ENCODE peak calls at places on chromosome 16, in four cellular contexts. G is fibroblast of villous mesenchyme, H is esophagus muscularis mucosa, B is tibial nerve. I is an unnamed sample.

GRCh38 chr16:53672461-53672860 is 31.2 kb downstream of the RPGRIP1L start:
- DNase-seq in H (no peak), G (peak), B (no peak), I (no peak)

GRCh38 chr16:10033561-10033960 is 148.7 kb downstream of the GRIN2A start:
- DNase-seq in H (no peak), G (no peak), B (no peak), I (no peak)

GRCh38 chr16:17177242-17177967 is 293.4 kb downstream of the XYLT1 start:
- DNase-seq in G (peak), H (no peak), B (no peak), I (no peak)

GRCh38 chr16:88461291-88462269 is 8.5 kb downstream of the ZFPM1 start:
- DNase-seq in B (no peak), G (peak), H (no peak), I (no peak)

GRCh38 chr16:67430504-67431076 is 331 bp upstream of the HSD11B2 start:
- DNase-seq in H (no peak), G (no peak), B (no peak), I (no peak)

GRCh38 chr16:30142672-30143346 is 19.8 kb upstream of the MAPK3 start:
- DNase-seq in G (no peak), B (no peak), H (no peak), I (no peak)

GRCh38 chr16:46715769-46716305 is 26.4 kb downstream of the ORC6 start:
- DNase-seq in H (no peak), B (no peak), G (no peak), I (no peak)

GRCh38 chr16:17204248-17205043 is 266.3 kb downstream of the XYLT1 start:
- DNase-seq in B (no peak), H (no peak), G (no peak), I (no peak)

GRCh38 chr16:1465567-1465915 is 9.3 kb downstream of the CLCN7 start:
- DNase-seq in G (no peak), H (no peak), B (no peak), I (no peak)

GRCh38 chr16:66408181-66409048 is 18.7 kb upstream of the BEAN1 start:
- DNase-seq in B (no peak), H (no peak), G (peak), I (no peak)

GRCh38 chr16:69520800-69521602 is 44.8 kb upstream of the NFAT5 start:
- DNase-seq in H (no peak), B (no peak), G (peak), I (no peak)

GRCh38 chr16:86307518-86307903 is 202.8 kb upstream of the FOXF1 start:
- DNase-seq in B (no peak), H (no peak), G (peak), I (no peak)

GRCh38 chr16:80012586-80012985 is 412.0 kb upstream of the MAF start:
- DNase-seq in G (no peak), H (no peak), B (no peak), I (no peak)

GRCh38 chr16:380837-381787 is 666 bp downstream of the PGAP6 start:
- DNase-seq in G (no peak), H (no peak), B (no peak), I (peak)

GRCh38 chr16:5502467-5502869 is 404.9 kb upstream of the EEF2KMT start:
- DNase-seq in B (no peak), G (no peak), H (no peak), I (no peak)

GRCh38 chr16:62225675-62226074 is 189.4 kb upstream of the CDH8 start:
- DNase-seq in G (no peak), H (no peak), B (peak), I (no peak)

GRCh38 chr16:80437707-80438106 is 103.1 kb upstream of the DYNLRB2 start:
- DNase-seq in B (no peak), G (no peak), H (no peak), I (no peak)

GRCh38 chr16:56450275-56450889 is 750 bp downstream of the NUDT21 start:
- DNase-seq in H (no peak), B (no peak), G (no peak), I (no peak)

GRCh38 chr16:18932243-18932997 is 6.2 kb upstream of the SMG1 start:
- DNase-seq in H (no peak), G (no peak), B (no peak), I (no peak)

GRCh38 chr16:87344931-87345631 is 27.9 kb upstream of the C16orf95 start:
- DNase-seq in G (peak), H (no peak), B (no peak), I (no peak)

GRCh38 chr16:26273607-26274006 is 581.8 kb downstream of the HS3ST4 start:
- DNase-seq in G (no peak), B (no peak), H (no peak), I (no peak)

GRCh38 chr16:67055712-67056487 is 27.0 kb downstream of the CBFB start:
- DNase-seq in H (no peak), G (peak), B (no peak), I (no peak)

GRCh38 chr16:81220369-81220768 is 18.1 kb upstream of the BCO1 start:
- DNase-seq in B (no peak), G (no peak), H (no peak), I (no peak)

GRCh38 chr16:66457888-66458287 is 30.8 kb downstream of the BEAN1 start:
- DNase-seq in B (no peak), G (no peak), H (no peak), I (no peak)

GRCh38 chr16:24980077-24980793 is 34.9 kb downstream of the ARHGAP17 start:
- DNase-seq in G (no peak), H (no peak), B (no peak), I (no peak)

GRCh38 chr16:25177831-25178688 is 38.7 kb upstream of the AQP8 start:
- DNase-seq in H (no peak), G (peak), B (no peak), I (no peak)

GRCh38 chr16:4351880-4352279 is 759 bp upstream of the PAM16 start:
- DNase-seq in G (no peak), B (no peak), H (no peak), I (no peak)

GRCh38 chr16:68040506-68041288 is 17.6 kb downstream of the DUS2 start:
- DNase-seq in H (peak), B (peak), G (peak), I (peak)

GRCh38 chr16:76705883-76706282 is 428.7 kb downstream of the CNTNAP4 start:
- DNase-seq in B (no peak), G (no peak), H (no peak), I (no peak)

GRCh38 chr16:1613728-1614225 is 1.6 kb downstream of the CRAMP1 start:
- DNase-seq in G (peak), H (no peak), B (no peak), I (no peak)

GRCh38 chr16:52549011-52549692 is 2.2 kb upstream of the TOX3 start:
- DNase-seq in B (no peak), H (peak), G (no peak), I (no peak)

GRCh38 chr16:68328860-68329370 is 18.1 kb downstream of the PRMT7 start:
- DNase-seq in G (no peak), B (no peak), H (no peak), I (no peak)

GRCh38 chr16:62035115-62036092 is 834 bp downstream of the CDH8 start:
- DNase-seq in B (no peak), H (no peak), G (no peak), I (no peak)

GRCh38 chr16:47734987-47735594 is 274.0 kb downstream of the PHKB start:
- DNase-seq in G (no peak), H (peak), B (no peak), I (no peak)

GRCh38 chr16:72848759-72849664 is 198.9 kb downstream of the ZFHX3 start:
- DNase-seq in G (peak), B (peak), H (peak), I (peak)

GRCh38 chr16:67170168-67170947 is at the start of gene NOL3:
- DNase-seq in G (peak), B (peak), H (peak), I (peak)

GRCh38 chr16:31298340-31298739 is 38.6 kb downstream of the ITGAM start:
- DNase-seq in H (no peak), B (no peak), G (no peak), I (no peak)

GRCh38 chr16:31297496-31297895 is 37.7 kb downstream of the ITGAM start:
- DNase-seq in H (no peak), G (no peak), B (no peak), I (no peak)

GRCh38 chr16:31295206-31295605 is 35.4 kb downstream of the ITGAM start:
- DNase-seq in H (no peak), G (no peak), B (no peak), I (no peak)

GRCh38 chr16:31301708-31302400 is 42.1 kb downstream of the ITGAM start:
- DNase-seq in G (peak), B (no peak), H (no peak), I (peak)

GRCh38 chr16:31298958-31299357 is 39.2 kb downstream of the ITGAM start:
- DNase-seq in H (no peak), B (no peak), G (peak), I (no peak)
- TF ChIP-seq CTCF in H (no peak), B (no peak), G (peak), I (no peak)

GRCh38 chr16:50247123-50247905 is 19.0 kb upstream of the ADCY7 start:
- DNase-seq in B (no peak), H (no peak), G (no peak), I (no peak)

GRCh38 chr16:50244140-50244503 is 22.2 kb upstream of the ADCY7 start:
- DNase-seq in G (no peak), H (no peak), B (no peak), I (no peak)

GRCh38 chr16:50244504-50245416 is 21.6 kb upstream of the ADCY7 start:
- DNase-seq in H (no peak), G (no peak), B (no peak), I (no peak)

GRCh38 chr16:50246299-50247122 is 19.8 kb upstream of the ADCY7 start:
- DNase-seq in G (no peak), H (no peak), B (no peak), I (no peak)

DNA sequence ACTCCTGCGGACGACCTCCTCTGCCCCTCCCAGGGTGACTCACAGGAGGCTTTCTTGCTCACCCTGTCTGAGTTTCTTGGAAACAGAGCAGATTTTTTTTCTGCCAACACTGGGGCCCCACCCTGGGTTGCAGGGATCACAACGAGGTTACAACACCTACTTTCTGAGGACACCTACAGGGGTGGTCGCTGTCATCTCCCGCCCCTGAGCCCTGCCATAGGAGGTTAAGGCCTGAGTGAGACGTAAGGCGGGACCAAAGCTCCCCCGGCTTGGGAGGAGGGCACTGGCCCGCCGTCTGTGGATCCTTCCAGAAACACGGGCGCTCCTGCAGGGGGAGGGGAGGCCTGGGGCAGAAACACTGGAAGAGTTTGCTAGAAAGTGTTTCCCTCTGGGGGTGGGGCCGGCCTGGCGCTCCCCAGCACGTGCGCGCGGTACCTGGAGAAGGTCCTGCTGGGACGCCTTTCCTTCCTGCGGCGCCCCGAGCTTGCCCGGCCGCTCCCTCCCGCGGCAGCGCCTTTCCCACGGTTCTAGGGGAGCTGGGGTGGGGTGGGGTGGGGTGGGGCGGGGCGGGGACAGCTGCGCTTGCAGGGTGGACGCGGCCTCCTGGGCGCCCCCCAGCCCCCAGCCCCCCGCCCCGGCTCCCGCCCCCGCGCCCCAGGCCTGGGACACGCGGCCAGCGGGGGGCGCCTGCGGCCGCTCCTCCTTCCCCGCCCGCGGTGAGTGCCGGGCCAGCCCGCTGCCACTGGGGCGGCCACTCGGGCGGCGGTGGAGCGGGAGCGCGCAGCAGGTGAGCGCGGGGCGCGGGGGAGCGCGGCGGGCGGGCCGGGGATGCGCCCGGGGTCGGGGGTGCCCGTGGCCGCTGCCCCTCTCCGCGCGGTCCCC is 20.7 kb upstream of the ADCY7 start:
- DNase-seq in H (no peak), B (no peak), G (peak), I (peak)
- TF ChIP-seq CTCF in H (peak), B (peak), G (no peak), I (peak)

GRCh38 chr16:85113168-85113733 is 979 bp upstream of the CIBAR2 start:
- DNase-seq in B (no peak), G (no peak), H (no peak), I (no peak)

GRCh38 chr16:85111184-85111583 is 1.1 kb downstream of the CIBAR2 start:
- DNase-seq in B (no peak), H (no peak), G (no peak), I (no peak)

GRCh38 chr16:85112364-85112763 is at the start of gene CIBAR2:
- DNase-seq in G (no peak), B (no peak), H (no peak), I (no peak)

GRCh38 chr16:85114909-85115567 is 2.8 kb upstream of the CIBAR2 start:
- DNase-seq in B (peak), G (peak), H (peak), I (peak)

GRCh38 chr16:85113913-85114312 is 1.6 kb upstream of the CIBAR2 start:
- DNase-seq in G (no peak), H (no peak), B (no peak), I (no peak)
- TF ChIP-seq CTCF in G (no peak), H (no peak), B (no peak), I (no peak)

DNA sequence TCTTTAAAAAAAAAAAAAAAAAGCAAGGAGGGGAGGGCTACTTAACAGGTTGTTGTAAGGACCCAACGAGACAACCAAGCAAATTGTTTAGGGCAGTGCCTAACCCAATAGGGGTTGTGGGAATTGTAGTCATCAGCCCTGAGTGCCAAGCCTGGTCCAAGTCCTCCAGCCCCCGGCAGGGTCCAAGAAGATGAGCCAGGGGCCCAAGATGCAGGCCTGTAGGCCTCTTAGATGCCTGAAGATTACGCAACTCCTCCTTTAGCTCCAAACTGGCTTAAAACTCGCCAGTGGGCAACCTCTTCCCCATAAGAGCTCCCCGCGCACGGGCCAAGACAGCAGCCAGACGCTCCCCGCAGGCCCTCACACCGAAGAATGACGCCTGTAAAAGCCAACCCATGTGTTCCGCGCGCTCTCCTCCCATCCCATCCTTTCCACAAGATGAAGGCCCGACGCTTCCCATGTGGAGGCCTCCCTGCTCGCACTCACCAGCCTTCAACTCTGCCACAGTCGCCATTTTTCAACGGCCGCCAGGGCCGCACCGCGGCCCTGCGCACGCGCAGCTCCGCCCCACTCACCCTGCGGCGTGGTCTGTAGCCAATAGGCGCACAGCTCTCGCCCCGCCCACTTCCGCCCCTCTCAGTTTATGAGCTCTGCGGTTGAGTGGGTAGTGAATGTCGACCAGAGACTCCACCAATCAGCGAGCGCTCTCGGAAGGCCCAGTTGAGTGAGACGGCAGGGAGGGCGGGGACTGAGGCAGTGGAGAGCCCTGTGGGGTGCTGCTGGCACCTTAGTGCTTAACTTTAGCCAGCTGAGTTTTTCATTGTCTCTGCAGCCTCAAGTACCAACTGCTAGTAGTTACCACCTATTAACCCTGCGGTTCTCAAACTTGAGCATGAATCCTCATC is at the start of gene CEP20:
- DNase-seq in H (peak), B (peak), G (peak), I (peak)
- TF ChIP-seq CTCF in H (peak), B (peak), G (no peak), I (no peak)